ENCODE peak calls at places on chromosomes 1 and 21, in six cellular contexts. T is PC-9; Y is CD4-positive, alpha-beta T cell; X is A549; C is Panc1; J is Karpas-422. V is an unnamed sample.

GRCh38 chr1:74579425-74579824 is 67.0 kb upstream of the LRRC53 start:
- DNase-seq in Y (no peak), C (no peak), T (no peak), J (no peak), X (no peak), V (no peak)

GRCh38 chr1:244322791-244323521 is 128.8 kb downstream of the ADSS2 start:
- DNase-seq in T (peak; percentile 96), J (no peak), Y (no peak), X (peak; percentile 76), C (peak; percentile 92), V (no peak)

GRCh38 chr1:192793983-192794767 is 14.7 kb upstream of the RGS2 start:
- DNase-seq in X (no peak), J (peak; percentile 28), C (no peak), Y (no peak), T (no peak), V (no peak)

GRCh38 chr1:21816602-21817302 is 4.7 kb downstream of the LDLRAD2 start:
- DNase-seq in T (peak; percentile 90), Y (no peak), X (no peak), J (peak; percentile 27), C (peak; percentile 4), V (no peak)

GRCh38 chr1:55575571-55576279 is 360.6 kb upstream of the USP24 start:
- DNase-seq in Y (no peak), X (no peak), J (no peak), T (no peak), C (no peak), V (no peak)

GRCh38 chr1:14825396-14825795 is 226.9 kb downstream of the KAZN start:
- DNase-seq in C (no peak), J (no peak), T (no peak), X (no peak), Y (no peak), V (no peak)

GRCh38 chr1:18927082-18927653 is 24.8 kb upstream of the ALDH4A1 start:
- DNase-seq in J (no peak), T (no peak), C (no peak), X (no peak), Y (no peak), V (no peak)

GRCh38 chr1:119742193-119742592 is 26.5 kb downstream of the HMGCS2 start:
- DNase-seq in X (no peak), Y (no peak), J (no peak), C (no peak), T (no peak), V (no peak)

GRCh38 chr1:2462819-2463218 is 13.3 kb upstream of the PLCH2 start:
- DNase-seq in C (no peak), T (no peak), Y (no peak), X (no peak), J (no peak), V (no peak)

GRCh38 chr1:203526572-203526971 is 32.6 kb downstream of the OPTC start:
- DNase-seq in C (no peak), J (no peak), T (peak; percentile 55), X (no peak), Y (no peak), V (no peak)

GRCh38 chr1:151949371-151950193 is 40.3 kb upstream of the THEM4 start:
- DNase-seq in Y (no peak), T (no peak), J (no peak), X (no peak), C (no peak), V (no peak)

GRCh38 chr1:10497109-10497508 is 22.4 kb downstream of the PEX14 start:
- DNase-seq in C (no peak), J (no peak), Y (no peak), X (no peak), T (no peak), V (no peak)

GRCh38 chr1:85884372-85885035 is 176.3 kb upstream of the ZNHIT6 start:
- DNase-seq in Y (no peak), J (no peak), C (peak; percentile 41), X (no peak), T (no peak), V (no peak)

GRCh38 chr1:23810818-23811420 is 10.4 kb upstream of the GALE start:
- DNase-seq in T (no peak), J (peak; percentile 96), C (no peak), X (no peak), Y (no peak), V (no peak)

GRCh38 chr1:243910612-243911011 is 60.6 kb upstream of the AKT3 start:
- DNase-seq in C (no peak), J (no peak), T (no peak), Y (no peak), X (no peak), V (no peak)

GRCh38 chr1:1399870-1400575 is 888 bp upstream of the CCNL2 start:
- DNase-seq in T (no peak), J (peak; percentile 76), X (no peak), C (no peak), Y (no peak), V (no peak)

GRCh38 chr1:18109058-18109755 is 1.6 kb downstream of the IGSF21 start:
- DNase-seq in C (no peak), J (no peak), Y (no peak), X (no peak), T (no peak), V (no peak)

GRCh38 chr1:33634806-33635205 is 162.4 kb downstream of the ZSCAN20 start:
- DNase-seq in C (no peak), Y (no peak), X (peak; percentile 18), T (no peak), J (peak; percentile 83), V (no peak)

GRCh38 chr1:116393015-116393414 is 20.0 kb downstream of the ATP1A1 start:
- DNase-seq in C (no peak), J (no peak), Y (no peak), X (no peak), T (no peak), V (no peak)

GRCh38 chr1:82392513-82392912 is 591.8 kb downstream of the ADGRL2 start:
- DNase-seq in J (no peak), X (no peak), Y (no peak), T (no peak), C (no peak), V (no peak)

GRCh38 chr1:82391712-82392111 is 591.0 kb downstream of the ADGRL2 start:
- DNase-seq in Y (no peak), T (no peak), C (no peak), J (no peak), X (no peak), V (no peak)

GRCh38 chr1:82388679-82389078 is 587.9 kb downstream of the ADGRL2 start:
- DNase-seq in J (no peak), X (no peak), C (no peak), Y (no peak), T (no peak), V (no peak)

GRCh38 chr1:82392946-82393345 is 592.2 kb downstream of the ADGRL2 start:
- DNase-seq in T (no peak), Y (no peak), C (no peak), J (no peak), X (no peak), V (no peak)

GRCh38 chr1:82390627-82391026 is 589.9 kb downstream of the ADGRL2 start:
- DNase-seq in Y (no peak), X (no peak), C (no peak), T (no peak), J (no peak), V (no peak)
- H3K9me3 ChIP-seq in Y (no peaks in the 10 kb centered on the region), X (no peaks in the 10 kb centered on the region), C (no peaks in the 10 kb centered on the region), T (no peaks in the 10 kb centered on the region), J (peaks cover 7% of the 10 kb centered on the region), V (no peaks in the 10 kb centered on the region)

GRCh38 chr1:156461781-156462647 is 38.6 kb downstream of the MEF2D start:
- DNase-seq in J (no peak), C (no peak), T (peak; percentile 26), Y (no peak), X (no peak), V (no peak)

GRCh38 chr1:156464825-156465452 is 35.6 kb downstream of the MEF2D start:
- DNase-seq in Y (no peak), T (no peak), C (no peak), J (no peak), X (no peak), V (no peak)

GRCh38 chr1:156464335-156464734 is 36.2 kb downstream of the MEF2D start:
- DNase-seq in Y (no peak), C (no peak), X (no peak), J (no peak), T (peak; percentile 20), V (no peak)

GRCh38 chr1:156463874-156464273 is 36.7 kb downstream of the MEF2D start:
- DNase-seq in C (no peak), J (no peak), Y (no peak), T (peak; percentile 34), X (no peak), V (no peak)

GRCh38 chr1:156462954-156463795 is 37.4 kb downstream of the MEF2D start:
- DNase-seq in X (no peak), T (peak; percentile 3), C (no peak), J (no peak), Y (no peak), V (no peak)
- H3K9me3 ChIP-seq in X (no peaks in the 10 kb centered on the region), T (no peaks in the 10 kb centered on the region), C (no peaks in the 10 kb centered on the region), J (no peaks in the 10 kb centered on the region), Y (no peaks in the 10 kb centered on the region), V (no peaks in the 10 kb centered on the region)

DNA sequence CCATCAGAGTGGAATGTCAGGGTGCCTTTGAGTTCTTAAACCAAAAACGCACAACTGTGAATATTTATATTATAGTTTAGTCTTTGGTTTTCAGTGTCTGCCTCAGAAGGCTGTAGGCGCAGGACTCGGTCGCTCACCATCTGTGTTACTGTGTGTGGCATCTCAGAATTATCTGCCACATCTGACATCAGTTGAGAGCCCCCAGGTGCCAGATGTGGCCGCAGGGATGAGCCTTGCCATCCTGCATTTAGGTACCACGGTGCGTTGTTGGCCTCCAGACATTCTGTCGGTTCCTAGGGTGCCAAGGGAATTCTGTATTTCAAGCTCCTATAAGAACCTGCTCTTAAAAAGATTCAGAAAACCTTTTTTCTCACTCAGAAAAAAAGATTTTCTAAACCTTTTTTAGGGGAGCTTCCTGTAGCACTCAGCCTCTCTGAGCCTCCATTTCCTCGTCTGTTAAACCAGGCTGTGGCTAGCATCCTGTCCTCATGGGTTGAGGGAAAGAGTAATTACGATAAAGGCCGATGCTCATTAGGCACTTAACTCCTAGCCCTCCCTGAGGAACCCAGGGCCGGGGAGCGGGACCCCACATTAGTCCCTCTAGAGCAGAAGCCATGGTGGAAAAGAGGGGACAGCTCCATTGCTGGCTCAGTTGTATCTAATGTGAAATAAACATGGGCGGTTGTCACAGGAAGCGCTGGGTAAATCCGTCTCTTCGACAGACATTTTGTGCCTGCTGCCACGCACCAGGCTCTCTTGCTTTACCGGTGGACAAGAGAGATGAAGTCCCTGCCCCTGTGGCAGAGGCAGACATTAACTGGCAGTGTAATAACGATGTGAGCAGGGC is 70.2 kb upstream of the MORC3 start:
- DNase-seq in T (no peak), Y (no peak), J (no peak), C (no peak), X (no peak), V (no peak)
- H3K9me3 ChIP-seq in T (no peaks in the 10 kb centered on the region), Y (no peaks in the 10 kb centered on the region), J (no peaks in the 10 kb centered on the region), C (no peaks in the 10 kb centered on the region), X (no peaks in the 10 kb centered on the region), V (no peaks in the 10 kb centered on the region)

DNA sequence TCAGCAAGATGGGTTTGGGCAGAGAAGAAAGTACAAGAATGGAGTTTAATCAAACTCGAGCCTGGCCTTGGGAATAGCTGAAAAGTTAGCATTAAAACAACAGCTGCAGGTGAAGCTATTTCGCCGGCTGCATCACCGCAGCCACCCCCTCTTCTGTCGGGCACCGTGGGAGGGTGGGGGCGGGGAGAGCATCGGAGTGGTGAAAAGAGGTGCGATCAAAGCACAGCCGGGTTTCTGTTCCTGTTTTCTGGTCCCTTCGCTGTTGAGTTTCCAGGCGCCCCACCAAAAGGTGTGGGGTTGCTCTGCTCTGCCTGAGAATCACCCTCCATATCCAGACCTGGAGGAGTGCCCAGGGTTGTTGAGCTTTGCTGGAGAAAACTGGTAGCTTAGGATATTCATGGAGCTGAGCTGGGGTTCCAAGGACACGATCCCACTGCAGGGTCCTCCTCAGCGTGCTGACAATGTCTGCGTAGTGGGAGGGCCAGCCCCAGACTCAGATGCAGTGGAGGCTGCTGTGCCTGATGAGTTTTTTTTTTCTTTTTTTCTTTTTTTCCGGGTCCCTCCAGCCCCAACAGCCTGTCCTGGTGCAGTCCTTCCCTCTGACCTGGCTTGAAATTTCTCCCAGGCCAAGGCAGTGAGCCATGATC is 127.5 kb upstream of the C1orf174 start:
- DNase-seq in J (peak; percentile 97), T (no peak), X (no peak), Y (no peak), C (no peak), V (no peak)
- H3K9me3 ChIP-seq in J (peaks cover 8% of the 10 kb centered on the region), T (no peaks in the 10 kb centered on the region), X (no peaks in the 10 kb centered on the region), Y (no peaks in the 10 kb centered on the region), C (no peaks in the 10 kb centered on the region), V (no peaks in the 10 kb centered on the region)

V was measured in T-helper 17 cell.